ENCODE peak calls at places on chromosome 1, in eight cellular contexts. A, L, V, Q, J, G, O and I are unnamed samples.

GRCh38 chr1:183163311-183163710 is 22.8 kb upstream of the LAMC2 start:
- DNase-seq in A (peak), L (no peak), V (no peak), Q (no peak), J (no peak), G (no peak), O (no peak), I (peak)

GRCh38 chr1:238789916-238790667 is 596.3 kb upstream of the CHRM3 start:
- DNase-seq in A (no peak), L (no peak), V (no peak), Q (no peak), J (no peak), G (peak), O (no peak), I (no peak)

GRCh38 chr1:156912861-156913808 is 7.3 kb upstream of the LRRC71 start:
- DNase-seq in A (peak), L (no peak), V (no peak), Q (no peak), J (no peak), G (peak), O (peak), I (peak)

GRCh38 chr1:217892750-217893149 is 261.6 kb downstream of the SPATA17 start:
- DNase-seq in A (no peak), L (no peak), V (no peak), Q (no peak), J (no peak), G (no peak), O (no peak), I (no peak)

GRCh38 chr1:57026942-57027341 is 61.1 kb upstream of the C8B start:
- DNase-seq in A (no peak), L (no peak), V (no peak), Q (no peak), J (no peak), G (no peak), O (no peak), I (no peak)

GRCh38 chr1:145963218-145964019 is 956 bp downstream of the ANKRD34A start:
- DNase-seq in A (peak), L (no peak), V (no peak), Q (no peak), J (no peak), G (no peak), O (no peak), I (no peak)

GRCh38 chr1:151001592-151001991 is 5.1 kb downstream of the MINDY1 start:
- DNase-seq in A (no peak), L (no peak), V (no peak), Q (no peak), J (no peak), G (no peak), O (no peak), I (no peak)

GRCh38 chr1:222454782-222455181 is 93.1 kb downstream of the HHIPL2 start:
- DNase-seq in A (no peak), L (no peak), V (peak), Q (no peak), J (no peak), G (no peak), O (no peak), I (no peak)

GRCh38 chr1:15186846-15187151 is 33.3 kb downstream of the TMEM51 start:
- DNase-seq in A (no peak), L (no peak), V (no peak), Q (no peak), J (no peak), G (peak), O (peak), I (no peak)

GRCh38 chr1:31957701-31958674 is 19.8 kb upstream of the PTP4A2 start:
- DNase-seq in A (no peak), L (no peak), V (no peak), Q (no peak), J (peak), G (no peak), O (no peak), I (no peak)

GRCh38 chr1:165353731-165354671 is 2.5 kb downstream of the LMX1A start:
- DNase-seq in A (no peak), L (no peak), V (no peak), Q (no peak), J (no peak), G (peak), O (no peak), I (no peak)

GRCh38 chr1:201751872-201752271 is 77.1 kb upstream of the IPO9 start:
- DNase-seq in A (no peak), L (no peak), V (no peak), Q (no peak), J (no peak), G (no peak), O (no peak), I (no peak)

GRCh38 chr1:212293579-212293978 is 8.4 kb downstream of the PPP2R5A start:
- DNase-seq in A (no peak), L (no peak), V (no peak), Q (no peak), J (no peak), G (no peak), O (no peak), I (no peak)

GRCh38 chr1:224747578-224747977 is 131.5 kb downstream of the CNIH3 start:
- DNase-seq in A (no peak), L (no peak), V (no peak), Q (peak), J (no peak), G (no peak), O (no peak), I (no peak)

GRCh38 chr1:227140376-227140775 is 177.9 kb downstream of the CDC42BPA start:
- DNase-seq in A (no peak), L (no peak), V (no peak), Q (no peak), J (no peak), G (no peak), O (no peak), I (no peak)

GRCh38 chr1:44354268-44354839 is 703 bp downstream of the ERI3 start:
- DNase-seq in A (no peak), L (no peak), V (no peak), Q (no peak), J (no peak), G (no peak), O (no peak), I (no peak)

GRCh38 chr1:111739984-111740765 is 980 bp upstream of the INKA2 start:
- DNase-seq in A (peak), L (no peak), V (no peak), Q (peak), J (no peak), G (peak), O (peak), I (peak)

GRCh38 chr1:206469411-206469932 is 804 bp upstream of the IKBKE start:
- DNase-seq in A (no peak), L (no peak), V (no peak), Q (no peak), J (no peak), G (no peak), O (no peak), I (no peak)

GRCh38 chr1:185570962-185571361 is 163.2 kb upstream of the HMCN1 start:
- DNase-seq in A (no peak), L (no peak), V (no peak), Q (no peak), J (no peak), G (no peak), O (no peak), I (no peak)

GRCh38 chr1:47409311-47410085 is 6.6 kb upstream of the FOXE3 start:
- DNase-seq in A (no peak), L (no peak), V (no peak), Q (no peak), J (no peak), G (no peak), O (no peak), I (no peak)

GRCh38 chr1:58809327-58810040 is 25.6 kb upstream of the JUN start:
- DNase-seq in A (no peak), L (no peak), V (no peak), Q (no peak), J (no peak), G (no peak), O (peak), I (no peak)

GRCh38 chr1:89175601-89176256 is at the start of gene GBP7:
- DNase-seq in A (no peak), L (no peak), V (no peak), Q (no peak), J (no peak), G (no peak), O (no peak), I (no peak)

GRCh38 chr1:223229756-223230155 is 86.7 kb upstream of the TLR5 start:
- DNase-seq in A (no peak), L (no peak), V (no peak), Q (no peak), J (no peak), G (no peak), O (no peak), I (no peak)